ENCODE peak calls at places on chromosome 4, in nine cellular contexts. W is AG04450; A is neuronal stem cell; C is ovary; I is NCI-H2171; Z is GDM1; T is NCI-H1105; B is activated CD4-positive, alpha-beta T cell treated with anti-CD3 and anti-CD28 coated beads, Interleukin-2, amount 10 ng/mL, durations not matched to agents 7 days and 5 days; H is upper lobe of left lung. X is an unnamed sample.

GRCh38 chr4:1604706-1605205 is 79.4 kb downstream of the FAM53A start:
- DNase-seq in W (no peak), A (no peak), C (no peak), I (peak; percentile 81), Z (no peak), T (peak; percentile 14), B (peak; percentile 54), H (no peak), X (no peak)

GRCh38 chr4:150280081-150280950 is 202.1 kb downstream of the DCLK2 start:
- DNase-seq in W (peak; percentile 63), A (peak; percentile 14), C (no peak), I (no peak), Z (peak; percentile 38), T (no peak), B (no peak), H (no peak), X (no peak)

GRCh38 chr4:180947421-180947820 is 1295.8 kb upstream of the TENM3 start:
- DNase-seq in W (no peak), A (no peak), C (no peak), I (no peak), Z (no peak), T (no peak), B (no peak), H (no peak), X (no peak)

GRCh38 chr4:152398060-152398459 is 137.8 kb downstream of the FBXW7 start:
- DNase-seq in W (no peak), A (no peak), C (no peak), I (no peak), Z (no peak), T (no peak), B (no peak), H (no peak), X (no peak)

GRCh38 chr4:153022233-153022632 is 86.1 kb downstream of the FHDC1 start:
- DNase-seq in W (no peak), A (no peak), C (no peak), I (no peak), Z (no peak), T (peak; percentile 12), B (no peak), H (peak; percentile 73), X (no peak)

GRCh38 chr4:123986268-123986798 is 589.7 kb downstream of the SPRY1 start:
- DNase-seq in W (peak; percentile 50), A (no peak), C (peak; percentile 44), I (no peak), Z (no peak), T (no peak), B (no peak), H (no peak), X (no peak)

GRCh38 chr4:18020145-18020670 is 1.3 kb downstream of the LCORL start:
- DNase-seq in W (no peak), A (no peak), C (peak; percentile 31), I (no peak), Z (no peak), T (no peak), B (peak; percentile 14), H (peak; percentile 27), X (no peak)

GRCh38 chr4:156892695-156893211 is 78.8 kb downstream of the PDGFC start:
- DNase-seq in W (no peak), A (no peak), C (no peak), I (no peak), Z (no peak), T (no peak), B (no peak), H (no peak), X (no peak)

GRCh38 chr4:126969781-126970180 is 663.0 kb upstream of the INTU start:
- DNase-seq in W (no peak), A (no peak), C (no peak), I (no peak), Z (no peak), T (no peak), B (no peak), H (no peak), X (no peak)

GRCh38 chr4:139389102-139389501 is 64.8 kb upstream of the RAB33B start:
- DNase-seq in W (no peak), A (no peak), C (no peak), I (no peak), Z (no peak), T (no peak), B (no peak), H (no peak), X (no peak)

GRCh38 chr4:152385551-152385950 is 150.3 kb downstream of the FBXW7 start:
- DNase-seq in W (no peak), A (no peak), C (no peak), I (no peak), Z (no peak), T (no peak), B (no peak), H (no peak), X (no peak)

GRCh38 chr4:36024901-36025610 is 219.3 kb downstream of the ARAP2 start:
- DNase-seq in W (no peak), A (no peak), C (no peak), I (no peak), Z (no peak), T (peak; percentile 6), B (no peak), H (no peak), X (no peak)

GRCh38 chr4:127304356-127304755 is 328.4 kb upstream of the INTU start:
- DNase-seq in W (peak; percentile 4), A (no peak), C (no peak), I (no peak), Z (no peak), T (no peak), B (no peak), H (no peak), X (no peak)

GRCh38 chr4:176313596-176314341 is 6.0 kb upstream of the SPCS3 start:
- DNase-seq in W (no peak), A (no peak), C (no peak), I (no peak), Z (no peak), T (no peak), B (no peak), H (no peak), X (no peak)

GRCh38 chr4:156173481-156173880 is 219.8 kb upstream of the CTSO start:
- DNase-seq in W (no peak), A (no peak), C (no peak), I (no peak), Z (no peak), T (no peak), B (no peak), H (no peak), X (no peak)

GRCh38 chr4:18847276-18847890 is 825.8 kb upstream of the LCORL start:
- DNase-seq in W (no peak), A (no peak), C (no peak), I (no peak), Z (no peak), T (no peak), B (no peak), H (no peak), X (no peak)

GRCh38 chr4:168794092-168794707 is 215.9 kb downstream of the CBR4 start:
- DNase-seq in W (no peak), A (no peak), C (no peak), I (no peak), Z (no peak), T (no peak), B (no peak), H (no peak), X (no peak)

GRCh38 chr4:1418494-1419285 is 12.4 kb upstream of the NKX1-1 start:
- DNase-seq in W (no peak), A (no peak), C (no peak), I (no peak), Z (no peak), T (no peak), B (no peak), H (peak; percentile 9), X (no peak)

GRCh38 chr4:166675411-166675810 is 558.9 kb downstream of the SPOCK3 start:
- DNase-seq in W (no peak), A (no peak), C (peak; percentile 6), I (no peak), Z (no peak), T (no peak), B (no peak), H (no peak), X (peak; percentile 45)

GRCh38 chr4:183635333-183635732 is 23.7 kb downstream of the RWDD4 start:
- DNase-seq in W (no peak), A (no peak), C (no peak), I (no peak), Z (no peak), T (no peak), B (no peak), H (no peak), X (no peak)

GRCh38 chr4:175961604-175962003 is 104.0 kb upstream of the WDR17 start:
- DNase-seq in W (no peak), A (no peak), C (no peak), I (no peak), Z (no peak), T (no peak), B (no peak), H (no peak), X (no peak)

GRCh38 chr4:23368081-23368697 is 521.7 kb downstream of the PPARGC1A start:
- DNase-seq in W (no peak), A (peak; percentile 48), C (no peak), I (no peak), Z (no peak), T (no peak), B (no peak), H (peak; percentile 56), X (no peak)

GRCh38 chr4:24544208-24544607 is 40.1 kb downstream of the DHX15 start:
- DNase-seq in W (no peak), A (no peak), C (no peak), I (no peak), Z (no peak), T (no peak), B (no peak), H (no peak), X (no peak)

GRCh38 chr4:8293131-8293975 is 23.8 kb downstream of the HTRA3 start:
- DNase-seq in W (no peak), A (no peak), C (peak; percentile 22), I (no peak), Z (no peak), T (no peak), B (no peak), H (no peak), X (peak; percentile 47)

GRCh38 chr4:97587912-97588311 is 555.4 kb downstream of the STPG2 start:
- DNase-seq in W (no peak), A (no peak), C (no peak), I (no peak), Z (no peak), T (no peak), B (no peak), H (no peak), X (no peak)

GRCh38 chr4:111126340-111126739 is 503.5 kb upstream of the PITX2 start:
- DNase-seq in W (no peak), A (no peak), C (no peak), I (no peak), Z (no peak), T (no peak), B (no peak), H (no peak), X (no peak)

GRCh38 chr4:118740869-118741268 is 55.7 kb downstream of the METTL14 start:
- DNase-seq in W (no peak), A (no peak), C (no peak), I (peak; percentile 0), Z (no peak), T (no peak), B (no peak), H (no peak), X (no peak)

GRCh38 chr4:37858877-37859276 is 32.0 kb upstream of the TBC1D1 start:
- DNase-seq in W (no peak), A (no peak), C (no peak), I (no peak), Z (no peak), T (no peak), B (no peak), H (no peak), X (no peak)

GRCh38 chr4:24212642-24213041 is 322.8 kb upstream of the PPARGC1A start:
- DNase-seq in W (no peak), A (no peak), C (no peak), I (no peak), Z (no peak), T (no peak), B (no peak), H (no peak), X (no peak)

GRCh38 chr4:155787113-155787710 is 28.4 kb downstream of the GUCY1B1 start:
- DNase-seq in W (no peak), A (peak; percentile 18), C (no peak), I (peak; percentile 3), Z (peak; percentile 46), T (peak; percentile 13), B (peak; percentile 33), H (no peak), X (no peak)

GRCh38 chr4:67087897-67088296 is 457.4 kb downstream of the CENPC start:
- DNase-seq in W (no peak), A (no peak), C (no peak), I (no peak), Z (no peak), T (no peak), B (peak; percentile 55), H (peak; percentile 26), X (no peak)

X was measured in sciatic nerve.